ENCODE peak calls at places on chromosomes 2 and 18, in nine cellular contexts. One of them, this sample, is unnamed.

GRCh38 chr2:140657657-140658056 is 1473.2 kb downstream of the LRP1B start:
- DNase-seq in HEK293T: no peak
- DNase-seq in NCI-H1105 treated with DMSO at 0.1 percent for 48 hours: no peak
- DNase-seq in NCI-H524 treated with DMSO at 0.1 percent for 48 hours: no peak
- DNase-seq in NCI-H774: no peak
- DNase-seq in spleen: no peak
- DNase-seq in stomach: no peak
- DNase-seq in NAMALWA: no peak
- DNase-seq in sciatic nerve: no peak
- DNase-seq in this sample: no peak

GRCh38 chr18:48902856-48903601 is 47.7 kb downstream of the SMAD7 start:
- DNase-seq in HEK293T: no peak
- DNase-seq in NCI-H1105 treated with DMSO at 0.1 percent for 48 hours: no peak
- DNase-seq in NCI-H524 treated with DMSO at 0.1 percent for 48 hours: no peak
- DNase-seq in NCI-H774: no peak
- DNase-seq in spleen: peak
- DNase-seq in stomach: no peak
- DNase-seq in NAMALWA: no peak
- DNase-seq in sciatic nerve: peak
- DNase-seq in this sample: no peak

GRCh38 chr18:63963610-63964256 is 6.1 kb upstream of the SERPINB8 start:
- DNase-seq in HEK293T: peak
- DNase-seq in NCI-H1105 treated with DMSO at 0.1 percent for 48 hours: peak
- DNase-seq in NCI-H524 treated with DMSO at 0.1 percent for 48 hours: no peak
- DNase-seq in NCI-H774: no peak
- DNase-seq in spleen: no peak
- DNase-seq in stomach: peak
- DNase-seq in NAMALWA: peak
- DNase-seq in sciatic nerve: no peak
- DNase-seq in this sample: peak

GRCh38 chr2:208607694-208608093 is 201.1 kb downstream of the PTH2R start:
- DNase-seq in HEK293T: no peak
- DNase-seq in NCI-H1105 treated with DMSO at 0.1 percent for 48 hours: peak
- DNase-seq in NCI-H524 treated with DMSO at 0.1 percent for 48 hours: no peak
- DNase-seq in NCI-H774: no peak
- DNase-seq in spleen: no peak
- DNase-seq in stomach: no peak
- DNase-seq in NAMALWA: no peak
- DNase-seq in sciatic nerve: no peak
- DNase-seq in this sample: peak

GRCh38 chr2:120825370-120826259 is 89.9 kb downstream of the GLI2 start:
- DNase-seq in HEK293T: no peak
- DNase-seq in NCI-H1105 treated with DMSO at 0.1 percent for 48 hours: peak
- DNase-seq in NCI-H524 treated with DMSO at 0.1 percent for 48 hours: no peak
- DNase-seq in NCI-H774: no peak
- DNase-seq in spleen: peak
- DNase-seq in stomach: no peak
- DNase-seq in NAMALWA: no peak
- DNase-seq in sciatic nerve: peak
- DNase-seq in this sample: peak

GRCh38 chr2:165193178-165193777 is 10.6 kb downstream of the SCN3A start:
- DNase-seq in HEK293T: no peak
- DNase-seq in NCI-H1105 treated with DMSO at 0.1 percent for 48 hours: peak
- DNase-seq in NCI-H524 treated with DMSO at 0.1 percent for 48 hours: no peak
- DNase-seq in NCI-H774: peak
- DNase-seq in spleen: no peak
- DNase-seq in stomach: no peak
- DNase-seq in NAMALWA: peak
- DNase-seq in sciatic nerve: no peak
- DNase-seq in this sample: no peak

GRCh38 chr18:28716321-28716720 is 539.4 kb upstream of the CDH2 start:
- DNase-seq in HEK293T: no peak
- DNase-seq in NCI-H1105 treated with DMSO at 0.1 percent for 48 hours: no peak
- DNase-seq in NCI-H524 treated with DMSO at 0.1 percent for 48 hours: no peak
- DNase-seq in NCI-H774: no peak
- DNase-seq in spleen: no peak
- DNase-seq in stomach: no peak
- DNase-seq in NAMALWA: no peak
- DNase-seq in sciatic nerve: no peak
- DNase-seq in this sample: no peak

GRCh38 chr2:55054076-55054475 is 3.8 kb upstream of the RTN4 start:
- DNase-seq in HEK293T: no peak
- DNase-seq in NCI-H1105 treated with DMSO at 0.1 percent for 48 hours: no peak
- DNase-seq in NCI-H524 treated with DMSO at 0.1 percent for 48 hours: no peak
- DNase-seq in NCI-H774: no peak
- DNase-seq in spleen: no peak
- DNase-seq in stomach: no peak
- DNase-seq in NAMALWA: no peak
- DNase-seq in sciatic nerve: no peak
- DNase-seq in this sample: no peak

GRCh38 chr2:240759454-240759853 is 60.6 kb downstream of the KIF1A start:
- DNase-seq in HEK293T: no peak
- DNase-seq in NCI-H1105 treated with DMSO at 0.1 percent for 48 hours: no peak
- DNase-seq in NCI-H524 treated with DMSO at 0.1 percent for 48 hours: no peak
- DNase-seq in NCI-H774: no peak
- DNase-seq in spleen: no peak
- DNase-seq in stomach: no peak
- DNase-seq in NAMALWA: no peak
- DNase-seq in sciatic nerve: no peak
- DNase-seq in this sample: no peak

GRCh38 chr18:49678440-49678839 is 116.6 kb downstream of the LIPG start:
- DNase-seq in HEK293T: no peak
- DNase-seq in NCI-H1105 treated with DMSO at 0.1 percent for 48 hours: no peak
- DNase-seq in NCI-H524 treated with DMSO at 0.1 percent for 48 hours: no peak
- DNase-seq in NCI-H774: no peak
- DNase-seq in spleen: no peak
- DNase-seq in stomach: no peak
- DNase-seq in NAMALWA: no peak
- DNase-seq in sciatic nerve: no peak
- DNase-seq in this sample: no peak

GRCh38 chr2:186515376-186515775 is 29.3 kb downstream of the ZC3H15 start:
- DNase-seq in HEK293T: no peak
- DNase-seq in NCI-H1105 treated with DMSO at 0.1 percent for 48 hours: no peak
- DNase-seq in NCI-H524 treated with DMSO at 0.1 percent for 48 hours: no peak
- DNase-seq in NCI-H774: no peak
- DNase-seq in spleen: no peak
- DNase-seq in stomach: no peak
- DNase-seq in NAMALWA: no peak
- DNase-seq in sciatic nerve: no peak
- DNase-seq in this sample: no peak

GRCh38 chr2:10080536-10081304 is 509 bp upstream of the CYS1 start:
- DNase-seq in HEK293T: no peak
- DNase-seq in NCI-H1105 treated with DMSO at 0.1 percent for 48 hours: no peak
- DNase-seq in NCI-H524 treated with DMSO at 0.1 percent for 48 hours: no peak
- DNase-seq in NCI-H774: no peak
- DNase-seq in spleen: no peak
- DNase-seq in stomach: no peak
- DNase-seq in NAMALWA: no peak
- DNase-seq in sciatic nerve: no peak
- DNase-seq in this sample: no peak

GRCh38 chr2:11990576-11990975 is 244.1 kb downstream of the LPIN1 start:
- DNase-seq in HEK293T: no peak
- DNase-seq in NCI-H1105 treated with DMSO at 0.1 percent for 48 hours: no peak
- DNase-seq in NCI-H524 treated with DMSO at 0.1 percent for 48 hours: no peak
- DNase-seq in NCI-H774: no peak
- DNase-seq in spleen: no peak
- DNase-seq in stomach: no peak
- DNase-seq in NAMALWA: no peak
- DNase-seq in sciatic nerve: no peak
- DNase-seq in this sample: no peak

GRCh38 chr2:159124931-159125467 is 156.6 kb downstream of the TANC1 start:
- DNase-seq in HEK293T: no peak
- DNase-seq in NCI-H1105 treated with DMSO at 0.1 percent for 48 hours: no peak
- DNase-seq in NCI-H524 treated with DMSO at 0.1 percent for 48 hours: no peak
- DNase-seq in NCI-H774: no peak
- DNase-seq in spleen: no peak
- DNase-seq in stomach: no peak
- DNase-seq in NAMALWA: no peak
- DNase-seq in sciatic nerve: no peak
- DNase-seq in this sample: no peak

GRCh38 chr18:54926593-54927297 is 32.5 kb downstream of the CCDC68 start:
- DNase-seq in HEK293T: no peak
- DNase-seq in NCI-H1105 treated with DMSO at 0.1 percent for 48 hours: no peak
- DNase-seq in NCI-H524 treated with DMSO at 0.1 percent for 48 hours: no peak
- DNase-seq in NCI-H774: no peak
- DNase-seq in spleen: no peak
- DNase-seq in stomach: no peak
- DNase-seq in NAMALWA: no peak
- DNase-seq in sciatic nerve: no peak
- DNase-seq in this sample: no peak

GRCh38 chr2:148935791-148936190 is 60.8 kb downstream of the KIF5C start:
- DNase-seq in HEK293T: no peak
- DNase-seq in NCI-H1105 treated with DMSO at 0.1 percent for 48 hours: no peak
- DNase-seq in NCI-H524 treated with DMSO at 0.1 percent for 48 hours: no peak
- DNase-seq in NCI-H774: no peak
- DNase-seq in spleen: no peak
- DNase-seq in stomach: no peak
- DNase-seq in NAMALWA: no peak
- DNase-seq in sciatic nerve: no peak
- DNase-seq in this sample: no peak

This sample was measured in DMS 273 treated with DMSO at 0.1 percent for 48 hours.